ENCODE peak calls at places on chromosomes 12 and 14, in nine cellular contexts. One of them, this sample, is unnamed.

GRCh38 chr12:43836455-43836989 is 641 bp downstream of the TMEM117 start:
- DNase-seq in CD8-positive, alpha-beta memory T cell: no peak
- DNase-seq in mesenchymal stem cell: peak; percentile 61
- DNase-seq in hepatocyte: peak; percentile 40
- DNase-seq in fibroblast of lung: peak; percentile 57
- DNase-seq in esophagus squamous epithelium: no peak
- DNase-seq in IMR-90: peak; percentile 46
- DNase-seq in adrenal gland: no peak
- DNase-seq in CD8-positive, alpha-beta T cell: no peak
- DNase-seq in this sample: no peak

GRCh38 chr12:14961466-14962155 is at the start of gene ARHGDIB:
- DNase-seq in CD8-positive, alpha-beta memory T cell: peak; percentile 93
- DNase-seq in mesenchymal stem cell: no peak
- DNase-seq in hepatocyte: no peak
- DNase-seq in fibroblast of lung: no peak
- DNase-seq in esophagus squamous epithelium: no peak
- DNase-seq in IMR-90: no peak
- DNase-seq in adrenal gland: peak; percentile 66
- DNase-seq in CD8-positive, alpha-beta T cell: peak; percentile 84
- DNase-seq in this sample: peak; percentile 51

GRCh38 chr12:2013527-2014223 is 9.4 kb upstream of the DCP1B start:
- DNase-seq in CD8-positive, alpha-beta memory T cell: no peak
- DNase-seq in mesenchymal stem cell: peak; percentile 85
- DNase-seq in hepatocyte: peak; percentile 44
- DNase-seq in fibroblast of lung: no peak
- DNase-seq in esophagus squamous epithelium: no peak
- DNase-seq in IMR-90: peak; percentile 20
- DNase-seq in adrenal gland: peak; percentile 88
- DNase-seq in CD8-positive, alpha-beta T cell: no peak
- DNase-seq in this sample: peak; percentile 29

GRCh38 chr12:51954465-51955361 is 3.2 kb downstream of the ACVR1B start:
- DNase-seq in CD8-positive, alpha-beta memory T cell: no peak
- DNase-seq in mesenchymal stem cell: no peak
- DNase-seq in hepatocyte: peak; percentile 44
- DNase-seq in fibroblast of lung: no peak
- DNase-seq in esophagus squamous epithelium: no peak
- DNase-seq in IMR-90: no peak
- DNase-seq in adrenal gland: peak; percentile 23
- DNase-seq in CD8-positive, alpha-beta T cell: no peak
- DNase-seq in this sample: peak; percentile 44

GRCh38 chr12:52056801-52057613 is 5.8 kb downstream of the NR4A1 start:
- DNase-seq in CD8-positive, alpha-beta memory T cell: no peak
- DNase-seq in mesenchymal stem cell: no peak
- DNase-seq in hepatocyte: peak; percentile 20
- DNase-seq in fibroblast of lung: no peak
- DNase-seq in esophagus squamous epithelium: no peak
- DNase-seq in IMR-90: peak; percentile 54
- DNase-seq in adrenal gland: peak; percentile 73
- DNase-seq in CD8-positive, alpha-beta T cell: no peak
- DNase-seq in this sample: peak; percentile 44

GRCh38 chr14:84969501-84969900 is 560.4 kb upstream of the FLRT2 start:
- DNase-seq in CD8-positive, alpha-beta memory T cell: no peak
- DNase-seq in mesenchymal stem cell: peak; percentile 1
- DNase-seq in hepatocyte: no peak
- DNase-seq in fibroblast of lung: no peak
- DNase-seq in esophagus squamous epithelium: no peak
- DNase-seq in IMR-90: no peak
- DNase-seq in adrenal gland: no peak
- DNase-seq in CD8-positive, alpha-beta T cell: no peak
- DNase-seq in this sample: no peak

GRCh38 chr12:958449-959123 is 9.1 kb upstream of the RAD52 start:
- DNase-seq in CD8-positive, alpha-beta memory T cell: no peak
- DNase-seq in mesenchymal stem cell: no peak
- DNase-seq in hepatocyte: no peak
- DNase-seq in fibroblast of lung: peak; percentile 31
- DNase-seq in esophagus squamous epithelium: no peak
- DNase-seq in IMR-90: no peak
- DNase-seq in adrenal gland: no peak
- DNase-seq in CD8-positive, alpha-beta T cell: no peak
- DNase-seq in this sample: peak; percentile 4

GRCh38 chr12:52332381-52332780 is 11.2 kb upstream of the KRT83 start:
- DNase-seq in CD8-positive, alpha-beta memory T cell: no peak
- DNase-seq in mesenchymal stem cell: no peak
- DNase-seq in hepatocyte: no peak
- DNase-seq in fibroblast of lung: no peak
- DNase-seq in esophagus squamous epithelium: no peak
- DNase-seq in IMR-90: no peak
- DNase-seq in adrenal gland: no peak
- DNase-seq in CD8-positive, alpha-beta T cell: no peak
- DNase-seq in this sample: no peak

GRCh38 chr12:130214686-130215370 is 52.6 kb downstream of the FZD10 start:
- DNase-seq in CD8-positive, alpha-beta memory T cell: no peak
- DNase-seq in mesenchymal stem cell: no peak
- DNase-seq in hepatocyte: no peak
- DNase-seq in fibroblast of lung: no peak
- DNase-seq in esophagus squamous epithelium: no peak
- DNase-seq in IMR-90: no peak
- DNase-seq in adrenal gland: no peak
- DNase-seq in CD8-positive, alpha-beta T cell: no peak
- DNase-seq in this sample: no peak

GRCh38 chr12:6463211-6463610 is 7.3 kb downstream of the VAMP1 start:
- DNase-seq in CD8-positive, alpha-beta memory T cell: no peak
- DNase-seq in mesenchymal stem cell: no peak
- DNase-seq in hepatocyte: no peak
- DNase-seq in fibroblast of lung: no peak
- DNase-seq in esophagus squamous epithelium: no peak
- DNase-seq in IMR-90: no peak
- DNase-seq in adrenal gland: no peak
- DNase-seq in CD8-positive, alpha-beta T cell: peak; percentile 77
- DNase-seq in this sample: no peak

GRCh38 chr12:69027411-69027811 is 94.4 kb upstream of the CPM start:
- DNase-seq in CD8-positive, alpha-beta memory T cell: no peak
- DNase-seq in mesenchymal stem cell: peak; percentile 24
- DNase-seq in hepatocyte: no peak
- DNase-seq in fibroblast of lung: peak; percentile 63
- DNase-seq in esophagus squamous epithelium: no peak
- DNase-seq in IMR-90: peak; percentile 46
- DNase-seq in adrenal gland: no peak
- DNase-seq in CD8-positive, alpha-beta T cell: no peak
- DNase-seq in this sample: no peak

GRCh38 chr14:54610051-54610977 is 43.4 kb downstream of the SAMD4A start:
- DNase-seq in CD8-positive, alpha-beta memory T cell: no peak
- DNase-seq in mesenchymal stem cell: peak; percentile 52
- DNase-seq in hepatocyte: no peak
- DNase-seq in fibroblast of lung: peak; percentile 82
- DNase-seq in esophagus squamous epithelium: no peak
- DNase-seq in IMR-90: peak; percentile 75
- DNase-seq in adrenal gland: no peak
- DNase-seq in CD8-positive, alpha-beta T cell: no peak
- DNase-seq in this sample: no peak

GRCh38 chr12:111753144-111753881 is 13.4 kb upstream of the ALDH2 start:
- DNase-seq in CD8-positive, alpha-beta memory T cell: no peak
- DNase-seq in mesenchymal stem cell: peak; percentile 67
- DNase-seq in hepatocyte: peak; percentile 85
- DNase-seq in fibroblast of lung: peak; percentile 33
- DNase-seq in esophagus squamous epithelium: no peak
- DNase-seq in IMR-90: peak; percentile 61
- DNase-seq in adrenal gland: peak; percentile 91
- DNase-seq in CD8-positive, alpha-beta T cell: no peak
- DNase-seq in this sample: peak; percentile 67

GRCh38 chr14:89248430-89249295 is 168.4 kb downstream of the FOXN3 start:
- DNase-seq in CD8-positive, alpha-beta memory T cell: no peak
- DNase-seq in mesenchymal stem cell: no peak
- DNase-seq in hepatocyte: no peak
- DNase-seq in fibroblast of lung: no peak
- DNase-seq in esophagus squamous epithelium: no peak
- DNase-seq in IMR-90: no peak
- DNase-seq in adrenal gland: no peak
- DNase-seq in CD8-positive, alpha-beta T cell: no peak
- DNase-seq in this sample: no peak

GRCh38 chr12:131711551-131712205 is 788 bp downstream of the SFSWAP start:
- DNase-seq in CD8-positive, alpha-beta memory T cell: no peak
- DNase-seq in mesenchymal stem cell: peak; percentile 7
- DNase-seq in hepatocyte: peak; percentile 14
- DNase-seq in fibroblast of lung: no peak
- DNase-seq in esophagus squamous epithelium: no peak
- DNase-seq in IMR-90: no peak
- DNase-seq in adrenal gland: peak; percentile 50
- DNase-seq in CD8-positive, alpha-beta T cell: no peak
- DNase-seq in this sample: no peak

GRCh38 chr12:113005759-113006158 is 27.4 kb downstream of the OAS2 start:
- DNase-seq in CD8-positive, alpha-beta memory T cell: no peak
- DNase-seq in mesenchymal stem cell: no peak
- DNase-seq in hepatocyte: no peak
- DNase-seq in fibroblast of lung: no peak
- DNase-seq in esophagus squamous epithelium: no peak
- DNase-seq in IMR-90: no peak
- DNase-seq in adrenal gland: no peak
- DNase-seq in CD8-positive, alpha-beta T cell: no peak
- DNase-seq in this sample: no peak

DNA sequence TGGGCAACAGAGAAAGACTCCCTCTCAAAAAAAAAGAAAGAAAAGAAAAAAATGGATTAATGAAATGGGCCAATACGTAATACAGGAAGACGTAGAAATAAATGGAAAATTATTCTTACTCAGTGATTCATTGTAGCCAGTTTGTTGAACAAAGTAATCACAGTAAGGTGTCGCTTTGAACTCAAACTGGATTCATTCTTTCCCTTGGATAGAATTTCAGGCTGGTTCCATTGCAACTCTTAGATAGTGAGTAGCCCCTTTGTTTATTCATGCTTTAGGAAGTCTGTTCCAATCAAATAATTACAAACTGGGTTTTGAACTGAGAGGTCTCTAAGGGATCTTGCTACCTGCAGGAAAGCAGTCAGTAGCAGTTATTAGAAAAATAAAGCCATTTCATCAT is 42.3 kb upstream of the PAPOLA start:
- DNase-seq in CD8-positive, alpha-beta memory T cell: no peak
- DNase-seq in mesenchymal stem cell: no peak
- DNase-seq in hepatocyte: no peak
- DNase-seq in fibroblast of lung: no peak
- DNase-seq in esophagus squamous epithelium: no peak
- DNase-seq in IMR-90: no peak
- DNase-seq in adrenal gland: no peak
- DNase-seq in CD8-positive, alpha-beta T cell: no peak
- DNase-seq in this sample: no peak
- H3K4me3 ChIP-seq in CD8-positive, alpha-beta memory T cell: no peak overlapping the region
- H3K4me3 ChIP-seq in mesenchymal stem cell: no peak overlapping the region
- H3K4me3 ChIP-seq in hepatocyte: no peak overlapping the region
- H3K4me3 ChIP-seq in fibroblast of lung: no peak overlapping the region
- H3K4me3 ChIP-seq in esophagus squamous epithelium: no peak overlapping the region
- H3K4me3 ChIP-seq in IMR-90: no peak overlapping the region
- H3K4me3 ChIP-seq in adrenal gland: no peak overlapping the region
- H3K4me3 ChIP-seq in CD8-positive, alpha-beta T cell: no peak overlapping the region
- H3K4me3 ChIP-seq in this sample: no peak overlapping the region

GRCh38 chr12:108711486-108712163 is 19.7 kb downstream of the CORO1C start:
- DNase-seq in CD8-positive, alpha-beta memory T cell: no peak
- DNase-seq in mesenchymal stem cell: peak; percentile 46
- DNase-seq in hepatocyte: no peak
- DNase-seq in fibroblast of lung: no peak
- DNase-seq in esophagus squamous epithelium: no peak
- DNase-seq in IMR-90: no peak
- DNase-seq in adrenal gland: no peak
- DNase-seq in CD8-positive, alpha-beta T cell: no peak
- DNase-seq in this sample: no peak
- H3K4me1 ChIP-seq in CD8-positive, alpha-beta memory T cell: no peaks in the 10 kb centered on the region
- H3K4me1 ChIP-seq in mesenchymal stem cell: peaks cover 13% of the 10 kb centered on the region
- H3K4me1 ChIP-seq in hepatocyte: no peaks in the 10 kb centered on the region
- H3K4me1 ChIP-seq in fibroblast of lung: peaks cover 18% of the 10 kb centered on the region
- H3K4me1 ChIP-seq in esophagus squamous epithelium: peaks cover 37% of the 10 kb centered on the region
- H3K4me1 ChIP-seq in IMR-90: peaks cover 16% of the 10 kb centered on the region
- H3K4me1 ChIP-seq in adrenal gland: peaks cover 19% of the 10 kb centered on the region
- H3K4me1 ChIP-seq in CD8-positive, alpha-beta T cell: no peaks in the 10 kb centered on the region
- H3K4me1 ChIP-seq in this sample: peaks cover 18% of the 10 kb centered on the region

DNA sequence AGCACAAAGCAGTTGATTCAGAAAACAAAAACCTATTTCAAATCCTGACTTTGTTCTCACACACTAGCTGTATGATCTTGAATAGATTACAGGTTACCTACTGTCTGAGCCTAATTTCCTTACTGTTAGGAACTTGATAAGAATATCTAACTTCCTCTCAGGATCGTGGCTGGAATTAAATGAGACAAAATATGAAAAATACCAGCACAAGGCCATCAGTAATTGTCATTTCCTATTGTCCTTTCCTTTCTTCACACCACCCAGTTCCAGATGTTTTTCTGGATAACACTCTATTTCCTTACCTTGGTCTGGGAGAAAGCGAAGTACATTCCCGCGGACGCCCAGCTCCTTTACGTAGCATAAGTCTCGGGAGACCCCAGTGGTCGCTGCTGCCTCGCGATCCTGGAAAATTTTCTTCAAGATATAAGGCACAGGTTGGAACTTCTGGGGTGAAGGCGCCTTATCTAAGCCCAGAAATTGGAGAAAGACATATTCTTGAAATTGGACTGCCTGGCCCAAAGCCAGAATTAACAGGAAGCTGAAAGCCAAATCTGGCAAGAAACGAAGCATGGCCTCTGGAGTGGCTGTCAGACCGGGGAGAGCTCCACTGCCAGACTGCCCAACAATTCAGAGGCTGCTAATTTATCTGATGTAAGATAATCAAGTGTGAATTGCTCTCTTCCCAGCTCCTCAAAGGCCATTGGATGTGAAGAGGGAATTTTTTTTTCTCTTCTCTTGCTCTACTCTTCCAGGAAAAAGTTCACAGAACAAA is at the start of gene GDF3:
- DNase-seq in CD8-positive, alpha-beta memory T cell: no peak
- DNase-seq in mesenchymal stem cell: no peak
- DNase-seq in hepatocyte: no peak
- DNase-seq in fibroblast of lung: no peak
- DNase-seq in esophagus squamous epithelium: no peak
- DNase-seq in IMR-90: no peak
- DNase-seq in adrenal gland: peak; percentile 69
- DNase-seq in CD8-positive, alpha-beta T cell: no peak
- DNase-seq in this sample: no peak
- H3K4me3 ChIP-seq in CD8-positive, alpha-beta memory T cell: no peak within 1 kb of the TSS
- H3K4me3 ChIP-seq in mesenchymal stem cell: no peak within 1 kb of the TSS
- H3K4me3 ChIP-seq in hepatocyte: no peak within 1 kb of the TSS
- H3K4me3 ChIP-seq in fibroblast of lung: no peak within 1 kb of the TSS
- H3K4me3 ChIP-seq in esophagus squamous epithelium: no peak within 1 kb of the TSS
- H3K4me3 ChIP-seq in IMR-90: no peak within 1 kb of the TSS
- H3K4me3 ChIP-seq in adrenal gland: no peak within 1 kb of the TSS
- H3K4me3 ChIP-seq in CD8-positive, alpha-beta T cell: no peak within 1 kb of the TSS
- H3K4me3 ChIP-seq in this sample: no peak within 1 kb of the TSS

DNA sequence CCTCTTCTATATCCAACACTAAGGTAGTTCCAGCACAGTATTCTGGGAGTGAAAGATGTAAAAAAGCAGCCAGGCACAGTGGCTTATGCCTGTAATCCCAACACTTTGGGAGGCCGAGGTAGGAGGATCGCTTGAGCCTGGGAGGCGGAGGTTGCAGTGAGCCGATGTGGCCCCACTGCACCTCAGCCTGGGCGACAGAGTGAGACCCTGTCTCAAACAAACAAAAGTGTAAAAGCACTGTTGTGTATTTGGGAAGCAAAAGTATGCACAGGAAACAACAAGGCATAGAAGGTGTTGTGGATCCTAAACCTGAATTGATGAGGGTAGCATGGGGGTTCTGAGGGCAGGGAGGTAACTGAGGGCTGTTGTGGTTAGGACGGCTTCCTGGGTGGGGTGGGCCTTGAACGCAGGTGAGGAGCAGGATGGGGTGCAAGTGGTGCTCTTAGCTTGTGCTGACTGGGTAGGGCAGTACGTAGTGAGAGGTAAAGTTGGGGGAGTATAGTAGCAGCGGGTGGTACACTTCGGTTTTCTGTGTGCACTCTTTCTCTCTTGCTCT is 64.2 kb downstream of the RASSF3 start:
- DNase-seq in CD8-positive, alpha-beta memory T cell: peak; percentile 81
- DNase-seq in mesenchymal stem cell: no peak
- DNase-seq in hepatocyte: no peak
- DNase-seq in fibroblast of lung: no peak
- DNase-seq in esophagus squamous epithelium: no peak
- DNase-seq in IMR-90: no peak
- DNase-seq in adrenal gland: no peak
- DNase-seq in CD8-positive, alpha-beta T cell: peak; percentile 86
- DNase-seq in this sample: no peak
- H3K4me1 ChIP-seq in CD8-positive, alpha-beta memory T cell: peaks cover 95% of the 10 kb centered on the region
- H3K4me1 ChIP-seq in mesenchymal stem cell: peaks cover 23% of the 10 kb centered on the region
- H3K4me1 ChIP-seq in hepatocyte: peaks cover 29% of the 10 kb centered on the region
- H3K4me1 ChIP-seq in fibroblast of lung: peaks cover 9% of the 10 kb centered on the region
- H3K4me1 ChIP-seq in esophagus squamous epithelium: peaks cover 55% of the 10 kb centered on the region
- H3K4me1 ChIP-seq in IMR-90: peaks cover 25% of the 10 kb centered on the region
- H3K4me1 ChIP-seq in adrenal gland: peaks cover 62% of the 10 kb centered on the region
- H3K4me1 ChIP-seq in CD8-positive, alpha-beta T cell: peaks cover 91% of the 10 kb centered on the region
- H3K4me1 ChIP-seq in this sample: peaks cover 98% of the 10 kb centered on the region